ENCODE peak calls at places on chromosomes 7 and 10, in five cellular contexts. Q, I, Z, U and N are unnamed samples.

GRCh38 chr7:45689797-45690761 is 115.9 kb downstream of the ADCY1 start:
- DNase-seq in U (no peak), Z (no peak), I (no peak), Q (no peak), N (no peak)

GRCh38 chr7:32378991-32379390 is 111.2 kb downstream of the LSM5 start:
- DNase-seq in Q (no peak), Z (no peak), I (no peak), U (no peak), N (no peak)

GRCh38 chr10:61024801-61025201 is 80.8 kb upstream of the RHOBTB1 start:
- DNase-seq in Q (no peak), I (peak), Z (no peak), U (no peak), N (no peak)

GRCh38 chr7:18541189-18541870 is 45.8 kb downstream of the HDAC9 start:
- DNase-seq in I (peak), Z (no peak), U (no peak), Q (peak), N (peak)

GRCh38 chr10:31319602-31320178 is 674 bp downstream of the ZEB1 start:
- DNase-seq in U (no peak), I (no peak), Q (no peak), Z (no peak), N (no peak)

GRCh38 chr7:25519962-25520562 is 291.8 kb upstream of the NPVF start:
- DNase-seq in Q (no peak), U (no peak), I (no peak), Z (no peak), N (no peak)

GRCh38 chr7:157399086-157399687 is 62.4 kb downstream of the DNAJB6 start:
- DNase-seq in U (no peak), I (no peak), Q (no peak), Z (no peak), N (no peak)

GRCh38 chr10:45008524-45009161 is 7.9 kb downstream of the ZNF22 start:
- DNase-seq in U (no peak), I (no peak), Q (peak), Z (peak), N (peak)

GRCh38 chr10:36448760-36449681 is 676.4 kb upstream of the ANKRD30A start:
- DNase-seq in I (no peak), Q (no peak), U (no peak), Z (no peak), N (no peak)

GRCh38 chr7:98685541-98685940 is 68.5 kb downstream of the NPTX2 start:
- DNase-seq in U (no peak), I (no peak), Z (no peak), Q (no peak), N (no peak)